ENCODE peak calls at places on chromosome 2, in seven cellular contexts. One of them, this sample, is unnamed.

GRCh38 chr2:31256611-31257382 is 22.8 kb downstream of the EHD3 start:
- DNase-seq in K562: no peak
- DNase-seq in MM.1S: peak; percentile 17
- DNase-seq in transverse colon: no peak
- DNase-seq in hepatocyte: peak; percentile 49
- DNase-seq in tibial artery: no peak
- DNase-seq in left ventricle myocardium inferior: no peak
- DNase-seq in this sample: no peak

GRCh38 chr2:53787255-53787910 is 539 bp downstream of the ERLEC1 start:
- DNase-seq in tibial artery: peak; percentile 71
- DNase-seq in transverse colon: no peak
- DNase-seq in left ventricle myocardium inferior: no peak
- DNase-seq in MM.1S: peak; percentile 35
- DNase-seq in hepatocyte: peak; percentile 26
- DNase-seq in K562: no peak
- DNase-seq in this sample: peak; percentile 18

GRCh38 chr2:218091743-218092142 is 22.7 kb downstream of the RUFY4 start:
- DNase-seq in tibial artery: no peak
- DNase-seq in left ventricle myocardium inferior: no peak
- DNase-seq in hepatocyte: no peak
- DNase-seq in K562: no peak
- DNase-seq in MM.1S: no peak
- DNase-seq in transverse colon: no peak
- DNase-seq in this sample: no peak

GRCh38 chr2:8543412-8544167 is 138.3 kb upstream of the ID2 start:
- DNase-seq in transverse colon: peak; percentile 68
- DNase-seq in K562: no peak
- DNase-seq in tibial artery: peak; percentile 90
- DNase-seq in hepatocyte: no peak
- DNase-seq in MM.1S: peak; percentile 95
- DNase-seq in left ventricle myocardium inferior: peak; percentile 55
- DNase-seq in this sample: peak; percentile 40

GRCh38 chr2:239241431-239241830 is 159.4 kb downstream of the HDAC4 start:
- DNase-seq in MM.1S: no peak
- DNase-seq in tibial artery: no peak
- DNase-seq in left ventricle myocardium inferior: no peak
- DNase-seq in hepatocyte: no peak
- DNase-seq in K562: no peak
- DNase-seq in transverse colon: no peak
- DNase-seq in this sample: no peak

GRCh38 chr2:136247204-136247990 is 129.4 kb upstream of the CXCR4 start:
- DNase-seq in tibial artery: no peak
- DNase-seq in MM.1S: no peak
- DNase-seq in hepatocyte: no peak
- DNase-seq in left ventricle myocardium inferior: no peak
- DNase-seq in transverse colon: no peak
- DNase-seq in K562: no peak
- DNase-seq in this sample: no peak

GRCh38 chr2:33366473-33366872 is 110.0 kb upstream of the RASGRP3 start:
- DNase-seq in transverse colon: no peak
- DNase-seq in hepatocyte: no peak
- DNase-seq in MM.1S: no peak
- DNase-seq in K562: no peak
- DNase-seq in left ventricle myocardium inferior: peak; percentile 35
- DNase-seq in tibial artery: peak; percentile 85
- DNase-seq in this sample: no peak

GRCh38 chr2:15666776-15667578 is 75.3 kb downstream of the DDX1 start:
- DNase-seq in hepatocyte: no peak
- DNase-seq in K562: no peak
- DNase-seq in tibial artery: peak; percentile 28
- DNase-seq in transverse colon: no peak
- DNase-seq in MM.1S: no peak
- DNase-seq in left ventricle myocardium inferior: no peak
- DNase-seq in this sample: no peak

GRCh38 chr2:176242211-176242610 is 27.0 kb upstream of the MTX2 start:
- DNase-seq in K562: no peak
- DNase-seq in MM.1S: no peak
- DNase-seq in hepatocyte: no peak
- DNase-seq in left ventricle myocardium inferior: no peak
- DNase-seq in transverse colon: no peak
- DNase-seq in tibial artery: no peak
- DNase-seq in this sample: no peak

GRCh38 chr2:233831011-233831721 is 23.2 kb downstream of the HJURP start:
- DNase-seq in MM.1S: no peak
- DNase-seq in K562: no peak
- DNase-seq in tibial artery: peak; percentile 53
- DNase-seq in left ventricle myocardium inferior: no peak
- DNase-seq in transverse colon: no peak
- DNase-seq in hepatocyte: no peak
- DNase-seq in this sample: no peak

GRCh38 chr2:105858868-105859693 is 114.4 kb downstream of the NCK2 start:
- DNase-seq in left ventricle myocardium inferior: no peak
- DNase-seq in tibial artery: no peak
- DNase-seq in transverse colon: no peak
- DNase-seq in MM.1S: no peak
- DNase-seq in hepatocyte: no peak
- DNase-seq in K562: no peak
- DNase-seq in this sample: no peak

GRCh38 chr2:105859694-105859951 is 114.9 kb downstream of the NCK2 start:
- DNase-seq in transverse colon: no peak
- DNase-seq in MM.1S: no peak
- DNase-seq in tibial artery: no peak
- DNase-seq in left ventricle myocardium inferior: no peak
- DNase-seq in hepatocyte: no peak
- DNase-seq in K562: no peak
- DNase-seq in this sample: no peak

GRCh38 chr2:105854972-105855371 is 110.3 kb downstream of the NCK2 start:
- DNase-seq in K562: no peak
- DNase-seq in MM.1S: no peak
- DNase-seq in tibial artery: no peak
- DNase-seq in hepatocyte: no peak
- DNase-seq in left ventricle myocardium inferior: no peak
- DNase-seq in transverse colon: no peak
- DNase-seq in this sample: no peak

GRCh38 chr2:105856576-105856975 is 111.9 kb downstream of the NCK2 start:
- DNase-seq in left ventricle myocardium inferior: no peak
- DNase-seq in tibial artery: no peak
- DNase-seq in K562: no peak
- DNase-seq in transverse colon: no peak
- DNase-seq in MM.1S: no peak
- DNase-seq in hepatocyte: no peak
- DNase-seq in this sample: no peak

GRCh38 chr2:105857076-105857740 is 112.5 kb downstream of the NCK2 start:
- DNase-seq in MM.1S: no peak
- DNase-seq in hepatocyte: no peak
- DNase-seq in transverse colon: no peak
- DNase-seq in tibial artery: no peak
- DNase-seq in left ventricle myocardium inferior: no peak
- DNase-seq in K562: no peak
- DNase-seq in this sample: no peak
- H3K27ac ChIP-seq in MM.1S: no peak overlapping the region
- H3K27ac ChIP-seq in hepatocyte: peak overlapping the region; percentile 31
- H3K27ac ChIP-seq in transverse colon: peak overlapping the region; percentile 1
- H3K27ac ChIP-seq in tibial artery: no peak overlapping the region
- H3K27ac ChIP-seq in left ventricle myocardium inferior: no peak overlapping the region
- H3K27ac ChIP-seq in K562: no peak overlapping the region
- H3K27ac ChIP-seq in this sample: peak overlapping the region; percentile 36

GRCh38 chr2:89848763-89849162 is 1157.3 kb downstream of the RPIA start:
- DNase-seq in tibial artery: no peak
- DNase-seq in K562: no peak
- DNase-seq in left ventricle myocardium inferior: no peak
- DNase-seq in transverse colon: no peak
- DNase-seq in MM.1S: no peak
- DNase-seq in hepatocyte: no peak
- DNase-seq in this sample: no peak
- H3K9me3 ChIP-seq in tibial artery: no peaks in the 10 kb centered on the region
- H3K9me3 ChIP-seq in K562: no peaks in the 10 kb centered on the region
- H3K9me3 ChIP-seq in left ventricle myocardium inferior: no peaks in the 10 kb centered on the region
- H3K9me3 ChIP-seq in transverse colon: no peaks in the 10 kb centered on the region
- H3K9me3 ChIP-seq in MM.1S: no peaks in the 10 kb centered on the region
- H3K9me3 ChIP-seq in hepatocyte: peaks cover 16% of the 10 kb centered on the region
- H3K9me3 ChIP-seq in this sample: no peaks in the 10 kb centered on the region

GRCh38 chr2:169819106-169819505 is 5.6 kb downstream of the METTL5 start:
- DNase-seq in hepatocyte: no peak
- DNase-seq in left ventricle myocardium inferior: no peak
- DNase-seq in MM.1S: no peak
- DNase-seq in tibial artery: no peak
- DNase-seq in transverse colon: no peak
- DNase-seq in K562: no peak
- DNase-seq in this sample: no peak
- H3K27ac ChIP-seq in hepatocyte: peak overlapping the region; percentile 10
- H3K27ac ChIP-seq in left ventricle myocardium inferior: no peak overlapping the region
- H3K27ac ChIP-seq in MM.1S: no peak overlapping the region
- H3K27ac ChIP-seq in tibial artery: no peak overlapping the region
- H3K27ac ChIP-seq in transverse colon: no peak overlapping the region
- H3K27ac ChIP-seq in K562: no peak overlapping the region
- H3K27ac ChIP-seq in this sample: no peak overlapping the region

GRCh38 chr2:84991404-84992151 is 20.6 kb downstream of the KCMF1 start:
- DNase-seq in K562: no peak
- DNase-seq in tibial artery: no peak
- DNase-seq in transverse colon: no peak
- DNase-seq in left ventricle myocardium inferior: no peak
- DNase-seq in MM.1S: no peak
- DNase-seq in hepatocyte: no peak
- DNase-seq in this sample: no peak
- H3K9me3 ChIP-seq in K562: no peaks in the 10 kb centered on the region
- H3K9me3 ChIP-seq in tibial artery: no peaks in the 10 kb centered on the region
- H3K9me3 ChIP-seq in transverse colon: no peaks in the 10 kb centered on the region
- H3K9me3 ChIP-seq in left ventricle myocardium inferior: no peaks in the 10 kb centered on the region
- H3K9me3 ChIP-seq in MM.1S: no peaks in the 10 kb centered on the region
- H3K9me3 ChIP-seq in hepatocyte: no peaks in the 10 kb centered on the region
- H3K9me3 ChIP-seq in this sample: no peaks in the 10 kb centered on the region

GRCh38 chr2:241092677-241093076 is 9.4 kb downstream of the MTERF4 start:
- DNase-seq in tibial artery: no peak
- DNase-seq in hepatocyte: no peak
- DNase-seq in K562: no peak
- DNase-seq in transverse colon: no peak
- DNase-seq in left ventricle myocardium inferior: no peak
- DNase-seq in MM.1S: no peak
- DNase-seq in this sample: no peak
- H3K27ac ChIP-seq in tibial artery: no peak overlapping the region
- H3K27ac ChIP-seq in hepatocyte: no peak overlapping the region
- H3K27ac ChIP-seq in K562: no peak overlapping the region
- H3K27ac ChIP-seq in transverse colon: no peak overlapping the region
- H3K27ac ChIP-seq in left ventricle myocardium inferior: no peak overlapping the region
- H3K27ac ChIP-seq in MM.1S: no peak overlapping the region
- H3K27ac ChIP-seq in this sample: no peak overlapping the region

GRCh38 chr2:4938246-4938645 is 753.9 kb upstream of the SOX11 start:
- DNase-seq in transverse colon: no peak
- DNase-seq in left ventricle myocardium inferior: no peak
- DNase-seq in tibial artery: no peak
- DNase-seq in K562: no peak
- DNase-seq in hepatocyte: no peak
- DNase-seq in MM.1S: no peak
- DNase-seq in this sample: no peak

DNA sequence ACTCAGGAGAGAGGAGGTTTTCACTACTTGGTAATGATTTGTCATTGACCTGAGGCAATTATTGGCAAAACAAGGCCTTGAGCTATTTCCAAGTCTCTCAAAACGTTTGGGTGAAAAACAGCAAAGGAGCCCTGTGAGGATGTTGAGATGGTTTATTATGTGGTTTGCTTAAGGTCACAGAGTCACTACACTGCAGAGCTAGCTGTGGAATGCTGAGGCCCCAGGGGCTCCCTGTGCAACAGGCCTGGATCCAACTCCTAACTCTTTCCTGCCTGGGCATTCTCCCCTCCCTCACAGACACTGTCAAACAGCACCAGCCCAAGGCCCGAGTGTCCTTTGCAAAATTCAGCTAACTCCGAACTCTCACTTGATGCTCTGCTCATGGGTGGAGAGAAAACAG is 754.6 kb upstream of the SOX11 start:
- DNase-seq in left ventricle myocardium inferior: no peak
- DNase-seq in K562: no peak
- DNase-seq in hepatocyte: peak; percentile 32
- DNase-seq in transverse colon: no peak
- DNase-seq in tibial artery: no peak
- DNase-seq in MM.1S: no peak
- DNase-seq in this sample: no peak
- H3K9me3 ChIP-seq in left ventricle myocardium inferior: no peaks in the 10 kb centered on the region
- H3K9me3 ChIP-seq in K562: no peaks in the 10 kb centered on the region
- H3K9me3 ChIP-seq in hepatocyte: no peaks in the 10 kb centered on the region
- H3K9me3 ChIP-seq in transverse colon: peaks cover 8% of the 10 kb centered on the region
- H3K9me3 ChIP-seq in tibial artery: no peaks in the 10 kb centered on the region
- H3K9me3 ChIP-seq in MM.1S: no peaks in the 10 kb centered on the region
- H3K9me3 ChIP-seq in this sample: no peaks in the 10 kb centered on the region

GRCh38 chr2:134852518-134852917 is 14.1 kb downstream of the ACMSD start:
- DNase-seq in transverse colon: no peak
- DNase-seq in K562: no peak
- DNase-seq in tibial artery: no peak
- DNase-seq in left ventricle myocardium inferior: no peak
- DNase-seq in MM.1S: no peak
- DNase-seq in hepatocyte: no peak
- DNase-seq in this sample: no peak
- H3K27ac ChIP-seq in transverse colon: no peak overlapping the region
- H3K27ac ChIP-seq in K562: no peak overlapping the region
- H3K27ac ChIP-seq in tibial artery: no peak overlapping the region
- H3K27ac ChIP-seq in left ventricle myocardium inferior: no peak overlapping the region
- H3K27ac ChIP-seq in MM.1S: no peak overlapping the region
- H3K27ac ChIP-seq in hepatocyte: no peak overlapping the region
- H3K27ac ChIP-seq in this sample: no peak overlapping the region

GRCh38 chr2:128465246-128466170 is 146.8 kb upstream of the HS6ST1 start:
- DNase-seq in left ventricle myocardium inferior: no peak
- DNase-seq in hepatocyte: no peak
- DNase-seq in tibial artery: no peak
- DNase-seq in MM.1S: no peak
- DNase-seq in K562: no peak
- DNase-seq in transverse colon: no peak
- DNase-seq in this sample: no peak
- H3K9me3 ChIP-seq in left ventricle myocardium inferior: peaks cover 30% of the 10 kb centered on the region
- H3K9me3 ChIP-seq in hepatocyte: peaks cover 2% of the 10 kb centered on the region
- H3K9me3 ChIP-seq in tibial artery: peaks cover 8% of the 10 kb centered on the region
- H3K9me3 ChIP-seq in MM.1S: no peaks in the 10 kb centered on the region
- H3K9me3 ChIP-seq in K562: peaks cover 14% of the 10 kb centered on the region
- H3K9me3 ChIP-seq in transverse colon: peaks cover 17% of the 10 kb centered on the region
- H3K9me3 ChIP-seq in this sample: peaks cover 1% of the 10 kb centered on the region

GRCh38 chr2:47653036-47653435 is 129.9 kb upstream of the MSH6 start:
- DNase-seq in transverse colon: no peak
- DNase-seq in MM.1S: no peak
- DNase-seq in tibial artery: no peak
- DNase-seq in left ventricle myocardium inferior: no peak
- DNase-seq in K562: no peak
- DNase-seq in hepatocyte: no peak
- DNase-seq in this sample: no peak

GRCh38 chr2:47656715-47657600 is 126.0 kb upstream of the MSH6 start:
- DNase-seq in hepatocyte: no peak
- DNase-seq in K562: no peak
- DNase-seq in left ventricle myocardium inferior: no peak
- DNase-seq in tibial artery: no peak
- DNase-seq in transverse colon: no peak
- DNase-seq in MM.1S: no peak
- DNase-seq in this sample: no peak

GRCh38 chr2:47655563-47655880 is 127.4 kb upstream of the MSH6 start:
- DNase-seq in MM.1S: no peak
- DNase-seq in tibial artery: no peak
- DNase-seq in K562: no peak
- DNase-seq in left ventricle myocardium inferior: no peak
- DNase-seq in hepatocyte: no peak
- DNase-seq in transverse colon: no peak
- DNase-seq in this sample: no peak

GRCh38 chr2:47653909-47654789 is 128.8 kb upstream of the MSH6 start:
- DNase-seq in left ventricle myocardium inferior: no peak
- DNase-seq in K562: peak; percentile 48
- DNase-seq in hepatocyte: peak; percentile 21
- DNase-seq in MM.1S: no peak
- DNase-seq in tibial artery: no peak
- DNase-seq in transverse colon: peak; percentile 54
- DNase-seq in this sample: peak; percentile 57

GRCh38 chr2:47654790-47655562 is 128.0 kb upstream of the MSH6 start:
- DNase-seq in tibial artery: no peak
- DNase-seq in K562: no peak
- DNase-seq in left ventricle myocardium inferior: no peak
- DNase-seq in transverse colon: peak; percentile 24
- DNase-seq in MM.1S: no peak
- DNase-seq in hepatocyte: no peak
- DNase-seq in this sample: no peak
- H3K27ac ChIP-seq in tibial artery: no peak overlapping the region
- H3K27ac ChIP-seq in K562: no peak overlapping the region
- H3K27ac ChIP-seq in left ventricle myocardium inferior: no peak overlapping the region
- H3K27ac ChIP-seq in transverse colon: no peak overlapping the region
- H3K27ac ChIP-seq in MM.1S: no peak overlapping the region
- H3K27ac ChIP-seq in hepatocyte: no peak overlapping the region
- H3K27ac ChIP-seq in this sample: no peak overlapping the region

This sample was measured in small intestine.